ENCODE peak calls at places on chromosomes 16 and 17, in ten cellular contexts. One of them, this sample, is unnamed.

GRCh38 chr17:31494259-31495048 is 103.0 kb downstream of the RAB11FIP4 start:
- DNase-seq in fibroblast of the conjunctiva: no peak
- DNase-seq in IMR-90: no peak
- DNase-seq in NCI-H2227 treated with DMSO at 0.1 percent for 48 hours: no peak
- DNase-seq in kidney epithelial cell: no peak
- DNase-seq in HEK293T: no peak
- DNase-seq in A172: peak; percentile 27
- DNase-seq in HTR-8/SVneo: no peak
- DNase-seq in ovary: no peak
- DNase-seq in stimulated activated CD8-positive, alpha-beta memory T cell treated with anti-CD3 and anti-CD28 coated beads, Interleukin-4, amount 100 ng/mL, for 1 hour: peak; percentile 49
- DNase-seq in this sample: no peak

GRCh38 chr16:51982715-51983680 is 563.9 kb downstream of the TOX3 start:
- DNase-seq in fibroblast of the conjunctiva: peak; percentile 58
- DNase-seq in IMR-90: peak; percentile 78
- DNase-seq in NCI-H2227 treated with DMSO at 0.1 percent for 48 hours: peak; percentile 70
- DNase-seq in kidney epithelial cell: peak; percentile 26
- DNase-seq in HEK293T: peak; percentile 50
- DNase-seq in A172: peak; percentile 82
- DNase-seq in HTR-8/SVneo: peak; percentile 28
- DNase-seq in ovary: no peak
- DNase-seq in stimulated activated CD8-positive, alpha-beta memory T cell treated with anti-CD3 and anti-CD28 coated beads, Interleukin-4, amount 100 ng/mL, for 1 hour: no peak
- DNase-seq in this sample: peak; percentile 47

GRCh38 chr17:62707425-62707739 is 79.9 kb downstream of the MRC2 start:
- DNase-seq in fibroblast of the conjunctiva: no peak
- DNase-seq in IMR-90: no peak
- DNase-seq in NCI-H2227 treated with DMSO at 0.1 percent for 48 hours: no peak
- DNase-seq in kidney epithelial cell: no peak
- DNase-seq in HEK293T: no peak
- DNase-seq in A172: no peak
- DNase-seq in HTR-8/SVneo: no peak
- DNase-seq in ovary: no peak
- DNase-seq in stimulated activated CD8-positive, alpha-beta memory T cell treated with anti-CD3 and anti-CD28 coated beads, Interleukin-4, amount 100 ng/mL, for 1 hour: no peak
- DNase-seq in this sample: no peak

GRCh38 chr16:13055480-13055879 is 154.1 kb downstream of the SHISA9 start:
- DNase-seq in fibroblast of the conjunctiva: no peak
- DNase-seq in IMR-90: no peak
- DNase-seq in NCI-H2227 treated with DMSO at 0.1 percent for 48 hours: no peak
- DNase-seq in kidney epithelial cell: no peak
- DNase-seq in HEK293T: no peak
- DNase-seq in A172: no peak
- DNase-seq in HTR-8/SVneo: no peak
- DNase-seq in ovary: no peak
- DNase-seq in stimulated activated CD8-positive, alpha-beta memory T cell treated with anti-CD3 and anti-CD28 coated beads, Interleukin-4, amount 100 ng/mL, for 1 hour: no peak
- DNase-seq in this sample: no peak

GRCh38 chr16:20851601-20852000 is 45.3 kb downstream of the REXO5 start:
- DNase-seq in fibroblast of the conjunctiva: peak; percentile 97
- DNase-seq in IMR-90: peak; percentile 92
- DNase-seq in NCI-H2227 treated with DMSO at 0.1 percent for 48 hours: no peak
- DNase-seq in kidney epithelial cell: peak; percentile 50
- DNase-seq in HEK293T: no peak
- DNase-seq in A172: peak; percentile 76
- DNase-seq in HTR-8/SVneo: peak; percentile 47
- DNase-seq in ovary: peak; percentile 73
- DNase-seq in stimulated activated CD8-positive, alpha-beta memory T cell treated with anti-CD3 and anti-CD28 coated beads, Interleukin-4, amount 100 ng/mL, for 1 hour: no peak
- DNase-seq in this sample: peak; percentile 86

GRCh38 chr16:27436921-27437650 is 35.1 kb downstream of the IL21R start:
- DNase-seq in fibroblast of the conjunctiva: no peak
- DNase-seq in IMR-90: no peak
- DNase-seq in NCI-H2227 treated with DMSO at 0.1 percent for 48 hours: no peak
- DNase-seq in kidney epithelial cell: no peak
- DNase-seq in HEK293T: no peak
- DNase-seq in A172: no peak
- DNase-seq in HTR-8/SVneo: no peak
- DNase-seq in ovary: peak; percentile 10
- DNase-seq in stimulated activated CD8-positive, alpha-beta memory T cell treated with anti-CD3 and anti-CD28 coated beads, Interleukin-4, amount 100 ng/mL, for 1 hour: no peak
- DNase-seq in this sample: no peak

GRCh38 chr17:41777579-41778188 is 8.8 kb downstream of the JUP start:
- DNase-seq in fibroblast of the conjunctiva: peak; percentile 78
- DNase-seq in IMR-90: peak; percentile 96
- DNase-seq in NCI-H2227 treated with DMSO at 0.1 percent for 48 hours: no peak
- DNase-seq in kidney epithelial cell: peak; percentile 67
- DNase-seq in HEK293T: peak; percentile 42
- DNase-seq in A172: peak; percentile 95
- DNase-seq in HTR-8/SVneo: peak; percentile 86
- DNase-seq in ovary: peak; percentile 95
- DNase-seq in stimulated activated CD8-positive, alpha-beta memory T cell treated with anti-CD3 and anti-CD28 coated beads, Interleukin-4, amount 100 ng/mL, for 1 hour: no peak
- DNase-seq in this sample: peak; percentile 90

GRCh38 chr17:12985431-12986285 is 32.2 kb downstream of the ELAC2 start:
- DNase-seq in fibroblast of the conjunctiva: no peak
- DNase-seq in IMR-90: peak; percentile 32
- DNase-seq in NCI-H2227 treated with DMSO at 0.1 percent for 48 hours: no peak
- DNase-seq in kidney epithelial cell: no peak
- DNase-seq in HEK293T: no peak
- DNase-seq in A172: no peak
- DNase-seq in HTR-8/SVneo: no peak
- DNase-seq in ovary: no peak
- DNase-seq in stimulated activated CD8-positive, alpha-beta memory T cell treated with anti-CD3 and anti-CD28 coated beads, Interleukin-4, amount 100 ng/mL, for 1 hour: no peak
- DNase-seq in this sample: no peak

GRCh38 chr17:32277284-32277683 is 11.7 kb downstream of the RHBDL3 start:
- DNase-seq in fibroblast of the conjunctiva: no peak
- DNase-seq in IMR-90: peak; percentile 61
- DNase-seq in NCI-H2227 treated with DMSO at 0.1 percent for 48 hours: no peak
- DNase-seq in kidney epithelial cell: no peak
- DNase-seq in HEK293T: no peak
- DNase-seq in A172: no peak
- DNase-seq in HTR-8/SVneo: no peak
- DNase-seq in ovary: no peak
- DNase-seq in stimulated activated CD8-positive, alpha-beta memory T cell treated with anti-CD3 and anti-CD28 coated beads, Interleukin-4, amount 100 ng/mL, for 1 hour: no peak
- DNase-seq in this sample: no peak

GRCh38 chr17:3768786-3769185 is 32.2 kb downstream of the ITGAE start:
- DNase-seq in fibroblast of the conjunctiva: no peak
- DNase-seq in IMR-90: no peak
- DNase-seq in NCI-H2227 treated with DMSO at 0.1 percent for 48 hours: no peak
- DNase-seq in kidney epithelial cell: no peak
- DNase-seq in HEK293T: no peak
- DNase-seq in A172: no peak
- DNase-seq in HTR-8/SVneo: no peak
- DNase-seq in ovary: no peak
- DNase-seq in stimulated activated CD8-positive, alpha-beta memory T cell treated with anti-CD3 and anti-CD28 coated beads, Interleukin-4, amount 100 ng/mL, for 1 hour: no peak
- DNase-seq in this sample: no peak

GRCh38 chr17:43392397-43392796 is 6.4 kb upstream of the ARL4D start:
- DNase-seq in fibroblast of the conjunctiva: no peak
- DNase-seq in IMR-90: no peak
- DNase-seq in NCI-H2227 treated with DMSO at 0.1 percent for 48 hours: no peak
- DNase-seq in kidney epithelial cell: no peak
- DNase-seq in HEK293T: no peak
- DNase-seq in A172: no peak
- DNase-seq in HTR-8/SVneo: no peak
- DNase-seq in ovary: no peak
- DNase-seq in stimulated activated CD8-positive, alpha-beta memory T cell treated with anti-CD3 and anti-CD28 coated beads, Interleukin-4, amount 100 ng/mL, for 1 hour: no peak
- DNase-seq in this sample: no peak

GRCh38 chr17:77394540-77395295 is 253.9 kb downstream of the SEC14L1 start:
- DNase-seq in fibroblast of the conjunctiva: no peak
- DNase-seq in IMR-90: no peak
- DNase-seq in NCI-H2227 treated with DMSO at 0.1 percent for 48 hours: no peak
- DNase-seq in kidney epithelial cell: no peak
- DNase-seq in HEK293T: no peak
- DNase-seq in A172: no peak
- DNase-seq in HTR-8/SVneo: no peak
- DNase-seq in ovary: no peak
- DNase-seq in stimulated activated CD8-positive, alpha-beta memory T cell treated with anti-CD3 and anti-CD28 coated beads, Interleukin-4, amount 100 ng/mL, for 1 hour: no peak
- DNase-seq in this sample: no peak

This sample was measured in AG04450.